ENCODE peak calls at places on chromosome 17, in five cellular contexts. One of them, this sample, is unnamed.

GRCh38 chr17:33294994-33295393 is 1.9 kb upstream of the ASIC2 start:
- DNase-seq in A549: no peak
- DNase-seq in WTC11: no peak
- DNase-seq in HepG2: no peak
- DNase-seq in GM12878: no peak
- DNase-seq in this sample: no peak

GRCh38 chr17:8963017-8963416 is 2.5 kb downstream of the PIK3R5 start:
- DNase-seq in A549: no peak
- DNase-seq in WTC11: no peak
- DNase-seq in HepG2: no peak
- DNase-seq in GM12878: no peak
- DNase-seq in this sample: no peak

GRCh38 chr17:34478244-34478643 is 101.1 kb upstream of the TMEM132E start:
- DNase-seq in A549: no peak
- DNase-seq in WTC11: no peak
- DNase-seq in HepG2: no peak
- DNase-seq in GM12878: no peak
- DNase-seq in this sample: no peak

GRCh38 chr17:45230787-45231480 is 9.2 kb downstream of the FMNL1 start:
- DNase-seq in A549: no peak
- DNase-seq in WTC11: no peak
- DNase-seq in HepG2: no peak
- DNase-seq in GM12878: no peak
- DNase-seq in this sample: no peak

GRCh38 chr17:34412965-34413441 is 50.0 kb upstream of the CCL1 start:
- DNase-seq in A549: no peak
- DNase-seq in WTC11: no peak
- DNase-seq in HepG2: no peak
- DNase-seq in GM12878: no peak
- DNase-seq in this sample: peak; percentile 36

GRCh38 chr17:6164996-6165395 is 94.8 kb downstream of the WSCD1 start:
- DNase-seq in A549: no peak
- DNase-seq in WTC11: no peak
- DNase-seq in HepG2: no peak
- DNase-seq in GM12878: no peak
- DNase-seq in this sample: no peak

GRCh38 chr17:43169561-43170139 is 1.4 kb upstream of the NBR1 start:
- DNase-seq in A549: peak; percentile 52
- DNase-seq in WTC11: peak; percentile 36
- DNase-seq in HepG2: peak; percentile 84
- DNase-seq in GM12878: no peak
- DNase-seq in this sample: peak; percentile 52

GRCh38 chr17:68047153-68047846 is 11.8 kb downstream of the KPNA2 start:
- DNase-seq in A549: no peak
- DNase-seq in WTC11: no peak
- DNase-seq in HepG2: no peak
- DNase-seq in GM12878: no peak
- DNase-seq in this sample: no peak

GRCh38 chr17:56737741-56738161 is 96.0 kb downstream of the C17orf67 start:
- DNase-seq in A549: no peak
- DNase-seq in WTC11: no peak
- DNase-seq in HepG2: no peak
- DNase-seq in GM12878: no peak
- DNase-seq in this sample: no peak

GRCh38 chr17:7951143-7951792 is 19.3 kb downstream of the CNTROB start:
- DNase-seq in A549: no peak
- DNase-seq in WTC11: no peak
- DNase-seq in HepG2: no peak
- DNase-seq in GM12878: peak; percentile 45
- DNase-seq in this sample: no peak

GRCh38 chr17:29042679-29043538 is at the start of gene PIPOX:
- DNase-seq in A549: no peak
- DNase-seq in WTC11: peak; percentile 80
- DNase-seq in HepG2: peak; percentile 90
- DNase-seq in GM12878: peak; percentile 30
- DNase-seq in this sample: peak; percentile 55

GRCh38 chr17:79948406-79948917 is 87.2 kb downstream of the TBC1D16 start:
- DNase-seq in A549: no peak
- DNase-seq in WTC11: no peak
- DNase-seq in HepG2: no peak
- DNase-seq in GM12878: no peak
- DNase-seq in this sample: peak; percentile 1

GRCh38 chr17:3882276-3882675 is 10.6 kb downstream of the CAMKK1 start:
- DNase-seq in A549: no peak
- DNase-seq in WTC11: no peak
- DNase-seq in HepG2: no peak
- DNase-seq in GM12878: no peak
- DNase-seq in this sample: no peak

GRCh38 chr17:73799091-73799490 is 154.8 kb upstream of the SDK2 start:
- DNase-seq in A549: no peak
- DNase-seq in WTC11: no peak
- DNase-seq in HepG2: no peak
- DNase-seq in GM12878: no peak
- DNase-seq in this sample: no peak

GRCh38 chr17:42325026-42325425 is 36.7 kb downstream of the STAT5A start:
- DNase-seq in A549: peak; percentile 86
- DNase-seq in WTC11: no peak
- DNase-seq in HepG2: no peak
- DNase-seq in GM12878: no peak
- DNase-seq in this sample: no peak

GRCh38 chr17:62565817-62566216 is 61.7 kb upstream of the MRC2 start:
- DNase-seq in A549: peak; percentile 42
- DNase-seq in WTC11: no peak
- DNase-seq in HepG2: no peak
- DNase-seq in GM12878: no peak
- DNase-seq in this sample: no peak

GRCh38 chr17:76537578-76538280 is at the start of gene CYGB:
- DNase-seq in A549: no peak
- DNase-seq in WTC11: no peak
- DNase-seq in HepG2: no peak
- DNase-seq in GM12878: no peak
- DNase-seq in this sample: no peak

GRCh38 chr17:29066053-29066452 is 23.1 kb downstream of the PIPOX start:
- DNase-seq in A549: no peak
- DNase-seq in WTC11: no peak
- DNase-seq in HepG2: no peak
- DNase-seq in GM12878: no peak
- DNase-seq in this sample: no peak

GRCh38 chr17:16013943-16014407 is 14.4 kb downstream of the TTC19 start:
- DNase-seq in A549: peak; percentile 48
- DNase-seq in WTC11: no peak
- DNase-seq in HepG2: peak; percentile 57
- DNase-seq in GM12878: no peak
- DNase-seq in this sample: no peak

GRCh38 chr17:731943-732787 is at the start of gene TLCD3A:
- DNase-seq in A549: peak; percentile 82
- DNase-seq in WTC11: peak; percentile 70
- DNase-seq in HepG2: no peak
- DNase-seq in GM12878: no peak
- DNase-seq in this sample: peak; percentile 31

GRCh38 chr17:60947100-60947499 is 269.4 kb downstream of the BCAS3 start:
- DNase-seq in A549: no peak
- DNase-seq in WTC11: no peak
- DNase-seq in HepG2: no peak
- DNase-seq in GM12878: no peak
- DNase-seq in this sample: no peak

GRCh38 chr17:79842656-79843474 is 3.6 kb upstream of the CBX4 start:
- DNase-seq in A549: no peak
- DNase-seq in WTC11: peak; percentile 22
- DNase-seq in HepG2: no peak
- DNase-seq in GM12878: no peak
- DNase-seq in this sample: peak; percentile 64

GRCh38 chr17:34254651-34255380 is at the start of gene CCL2:
- DNase-seq in A549: peak; percentile 75
- DNase-seq in WTC11: peak; percentile 63
- DNase-seq in HepG2: no peak
- DNase-seq in GM12878: no peak
- DNase-seq in this sample: peak; percentile 34

GRCh38 chr17:31657876-31658275 is 201.2 kb downstream of the COPRS start:
- DNase-seq in A549: no peak
- DNase-seq in WTC11: no peak
- DNase-seq in HepG2: no peak
- DNase-seq in GM12878: no peak
- DNase-seq in this sample: no peak

GRCh38 chr17:75345514-75346167 is 56.4 kb upstream of the SLC25A19 start:
- DNase-seq in A549: no peak
- DNase-seq in WTC11: peak; percentile 27
- DNase-seq in HepG2: no peak
- DNase-seq in GM12878: peak; percentile 91
- DNase-seq in this sample: peak; percentile 56

GRCh38 chr17:46001390-46002310 is 2.6 kb downstream of the STH start:
- DNase-seq in A549: no peak
- DNase-seq in WTC11: no peak
- DNase-seq in HepG2: peak; percentile 28
- DNase-seq in GM12878: no peak
- DNase-seq in this sample: no peak

GRCh38 chr17:51435641-51436091 is 175.3 kb downstream of the UTP18 start:
- DNase-seq in A549: peak; percentile 91
- DNase-seq in WTC11: peak; percentile 79
- DNase-seq in HepG2: peak; percentile 92
- DNase-seq in GM12878: no peak
- DNase-seq in this sample: peak; percentile 83
- TF ChIP-seq MAX in A549: peak; percentile 59
- TF ChIP-seq MAX in WTC11: no peak
- TF ChIP-seq MAX in HepG2: peak; percentile 62
- TF ChIP-seq MAX in GM12878: no peak
- TF ChIP-seq MAX in this sample: peak; percentile 91

GRCh38 chr17:2028234-2028614 is 1.7 kb upstream of the DPH1 start:
- DNase-seq in A549: no peak
- DNase-seq in WTC11: no peak
- DNase-seq in HepG2: no peak
- DNase-seq in GM12878: no peak
- DNase-seq in this sample: no peak

GRCh38 chr17:2029911-2030778 is at the start of gene DPH1:
- DNase-seq in A549: peak; percentile 99
- DNase-seq in WTC11: peak; percentile 95
- DNase-seq in HepG2: peak; percentile 92
- DNase-seq in GM12878: peak; percentile 61
- DNase-seq in this sample: peak; percentile 79

GRCh38 chr17:2028737-2029136 is 1.2 kb upstream of the DPH1 start:
- DNase-seq in A549: no peak
- DNase-seq in WTC11: no peak
- DNase-seq in HepG2: no peak
- DNase-seq in GM12878: no peak
- DNase-seq in this sample: no peak

GRCh38 chr17:2033128-2033527 is 3.2 kb downstream of the DPH1 start:
- DNase-seq in A549: no peak
- DNase-seq in WTC11: no peak
- DNase-seq in HepG2: no peak
- DNase-seq in GM12878: no peak
- DNase-seq in this sample: no peak

DNA sequence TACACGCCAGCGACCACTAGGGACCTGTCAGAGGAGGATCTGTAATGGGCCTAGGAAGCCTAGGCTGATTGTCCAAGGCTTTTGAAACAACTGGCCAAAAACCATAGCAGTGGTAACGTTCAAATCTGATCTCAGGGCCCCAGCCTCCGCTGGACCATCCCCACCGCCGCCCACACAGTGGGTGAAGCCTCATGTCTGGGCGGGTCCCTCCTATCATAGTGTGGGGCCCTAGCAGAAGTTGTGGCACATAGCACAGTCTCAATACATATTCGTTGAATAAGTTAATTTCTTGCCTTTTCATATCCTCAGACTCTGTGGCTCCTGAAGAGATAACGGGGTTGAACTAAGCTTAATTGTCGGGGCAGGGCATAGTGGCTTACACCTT is 818 bp downstream of the DPH1 start:
- DNase-seq in A549: no peak
- DNase-seq in WTC11: peak; percentile 70
- DNase-seq in HepG2: no peak
- DNase-seq in GM12878: no peak
- DNase-seq in this sample: peak; percentile 85
- TF ChIP-seq MAX in A549: no peak
- TF ChIP-seq MAX in WTC11: no peak
- TF ChIP-seq MAX in HepG2: no peak
- TF ChIP-seq MAX in GM12878: no peak
- TF ChIP-seq MAX in this sample: no peak

GRCh38 chr17:81534157-81535006 is 6.2 kb downstream of the FSCN2 start:
- DNase-seq in A549: no peak
- DNase-seq in WTC11: no peak
- DNase-seq in HepG2: no peak
- DNase-seq in GM12878: no peak
- DNase-seq in this sample: peak; percentile 37
- TF ChIP-seq MAX in A549: no peak
- TF ChIP-seq MAX in WTC11: no peak
- TF ChIP-seq MAX in HepG2: no peak
- TF ChIP-seq MAX in GM12878: no peak
- TF ChIP-seq MAX in this sample: no peak

GRCh38 chr17:47807421-47807820 is 14.2 kb downstream of the OSBPL7 start:
- DNase-seq in A549: no peak
- DNase-seq in WTC11: no peak
- DNase-seq in HepG2: no peak
- DNase-seq in GM12878: no peak
- DNase-seq in this sample: no peak

GRCh38 chr17:47806026-47806912 is 15.3 kb downstream of the OSBPL7 start:
- DNase-seq in A549: no peak
- DNase-seq in WTC11: no peak
- DNase-seq in HepG2: no peak
- DNase-seq in GM12878: no peak
- DNase-seq in this sample: no peak

GRCh38 chr17:47806913-47807255 is 14.7 kb downstream of the OSBPL7 start:
- DNase-seq in A549: no peak
- DNase-seq in WTC11: no peak
- DNase-seq in HepG2: no peak
- DNase-seq in GM12878: no peak
- DNase-seq in this sample: no peak

GRCh38 chr17:47808830-47809480 is 12.6 kb downstream of the OSBPL7 start:
- DNase-seq in A549: no peak
- DNase-seq in WTC11: no peak
- DNase-seq in HepG2: no peak
- DNase-seq in GM12878: no peak
- DNase-seq in this sample: no peak

DNA sequence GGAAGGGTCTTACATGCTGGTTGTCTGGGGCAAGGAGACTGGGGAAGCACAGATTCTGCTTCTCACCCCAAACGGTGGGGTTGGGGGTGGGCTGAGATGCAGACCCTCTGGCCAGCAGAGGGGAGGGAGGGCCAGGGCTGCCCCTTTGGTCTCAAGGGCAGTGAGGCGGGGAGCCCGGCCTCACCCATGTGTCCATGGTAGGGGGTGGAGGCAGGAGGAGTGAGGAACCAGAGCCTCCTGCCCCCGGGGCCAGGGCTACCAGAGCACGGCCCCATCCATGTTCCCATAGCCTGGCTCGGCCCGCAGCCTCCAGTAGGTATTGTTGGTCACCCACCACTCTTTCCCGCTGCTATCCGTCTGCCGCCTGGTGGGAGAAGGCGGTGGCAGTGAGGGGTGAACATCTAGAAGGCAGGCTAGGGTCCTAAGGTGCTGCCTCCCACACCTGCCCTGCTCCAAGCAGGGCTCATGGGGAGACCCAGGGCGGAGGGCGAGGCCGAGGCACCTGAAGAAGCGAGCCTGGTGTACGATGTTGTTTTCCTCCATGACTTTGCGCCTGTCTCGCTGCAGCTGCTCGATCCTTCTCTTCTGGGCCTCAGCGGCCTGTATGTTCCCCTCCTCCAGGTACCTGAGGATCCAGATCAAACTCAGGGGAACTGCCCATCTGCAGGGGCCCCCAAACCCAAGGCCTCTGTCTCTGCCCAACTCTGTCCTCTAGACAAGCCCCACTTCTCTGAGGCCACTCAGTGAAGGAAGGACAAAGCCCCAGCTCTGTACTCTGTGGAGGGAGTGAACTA is 13.4 kb downstream of the OSBPL7 start:
- DNase-seq in A549: no peak
- DNase-seq in WTC11: no peak
- DNase-seq in HepG2: no peak
- DNase-seq in GM12878: no peak
- DNase-seq in this sample: no peak
- TF ChIP-seq MAX in A549: no peak
- TF ChIP-seq MAX in WTC11: no peak
- TF ChIP-seq MAX in HepG2: no peak
- TF ChIP-seq MAX in GM12878: no peak
- TF ChIP-seq MAX in this sample: no peak

This sample was measured in NB4.